ENCODE peak calls at places on chromosomes 4 and X, in five cellular contexts. F, E, P, D and Q are unnamed samples.

GRCh38 chr4:42159271-42160001 is 7.0 kb upstream of the BEND4 start:
- DNase-seq in P (no peak), E (no peak), D (no peak), F (no peak), Q (no peak)

GRCh38 chr4:1398686-1399507 is 7.3 kb downstream of the NKX1-1 start:
- DNase-seq in D (no peak), F (no peak), E (no peak), P (no peak), Q (no peak)

GRCh38 chr4:186953601-186954260 is 230.1 kb upstream of the FAT1 start:
- DNase-seq in D (no peak), F (no peak), E (no peak), P (no peak), Q (no peak)

GRCh38 chr4:12579172-12579571 is 905.0 kb downstream of the RAB28 start:
- DNase-seq in E (no peak), F (no peak), P (no peak), D (no peak), Q (no peak)

GRCh38 chr4:145181091-145181501 is 707 bp upstream of the OTUD4 start:
- DNase-seq in D (no peak), E (no peak), F (no peak), P (no peak), Q (no peak)

GRCh38 chr4:124934921-124935320 is 222.4 kb upstream of the ANKRD50 start:
- DNase-seq in F (peak), E (no peak), P (no peak), D (no peak), Q (no peak)

GRCh38 chr4:123398151-123398802 is 1.7 kb downstream of the SPRY1 start:
- DNase-seq in P (peak), D (peak), F (peak), E (peak), Q (no peak)

GRCh38 chr4:100977746-100978397 is 369.5 kb downstream of the PPP3CA start:
- DNase-seq in F (no peak), P (no peak), E (no peak), D (no peak), Q (no peak)

GRCh38 chrX:39894626-39895025 is 203.1 kb downstream of the BCOR start:
- DNase-seq in E (no peak), D (peak), P (no peak), F (no peak), Q (no peak)

GRCh38 chrX:153456704-153457103 is 10.8 kb upstream of the TREX2 start:
- DNase-seq in F (no peak), E (no peak), D (no peak), P (no peak), Q (no peak)